ENCODE peak calls at places on chromosomes 12 and 14, in ten cellular contexts. I is stomach; K is hepatocyte; Z is HCT116; A is A549; M is CD8-positive, alpha-beta T cell; V is transverse colon; Q is Peyer's patch; N is thoracic aorta; R is WERI-Rb-1. Y is an unnamed sample.

GRCh38 chr12:90921536-90921935 is 33.4 kb downstream of the CCER1 start:
- DNase-seq in A (no peak), I (no peak), N (no peak), M (no peak), K (no peak), R (no peak), Q (no peak), Z (no peak), V (no peak), Y (no peak)

GRCh38 chr12:108914031-108914630 is 34.2 kb downstream of the DAO start:
- DNase-seq in K (no peak), A (no peak), M (no peak), N (no peak), Q (no peak), V (no peak), R (no peak), I (no peak), Z (no peak), Y (no peak)

GRCh38 chr14:62739647-62740046 is 305.6 kb downstream of the KCNH5 start:
- DNase-seq in Z (no peak), I (no peak), Q (no peak), R (no peak), M (no peak), A (no peak), K (no peak), V (no peak), N (no peak), Y (no peak)

GRCh38 chr12:78759387-78759786 is 105.2 kb upstream of the SYT1 start:
- DNase-seq in K (peak), A (no peak), N (no peak), M (no peak), R (no peak), V (no peak), I (no peak), Q (no peak), Z (no peak), Y (no peak)

GRCh38 chr14:85178869-85179268 is 351.1 kb upstream of the FLRT2 start:
- DNase-seq in V (no peak), R (no peak), K (no peak), M (no peak), N (no peak), Z (no peak), I (no peak), A (no peak), Q (no peak), Y (no peak)

GRCh38 chr12:24175281-24175680 is 225.8 kb upstream of the SOX5 start:
- DNase-seq in R (no peak), K (peak), M (no peak), N (no peak), I (no peak), A (no peak), V (peak), Q (no peak), Z (no peak), Y (no peak)

GRCh38 chr14:76882646-76883045 is 56.4 kb downstream of the LRRC74A start:
- DNase-seq in I (no peak), M (no peak), V (no peak), Z (no peak), R (no peak), A (no peak), K (no peak), N (no peak), Q (no peak), Y (no peak)

GRCh38 chr12:3256103-3256551 is 178.9 kb downstream of the TSPAN9 start:
- DNase-seq in A (no peak), Q (no peak), R (peak), Z (no peak), M (no peak), I (no peak), N (no peak), K (no peak), V (no peak), Y (no peak)

GRCh38 chr12:57549909-57550627 is at the start of gene KIF5A:
- DNase-seq in I (no peak), V (peak), Q (peak), M (peak), N (no peak), A (peak), R (peak), K (peak), Z (no peak), Y (peak)

GRCh38 chr14:85576161-85576560 is 46.2 kb downstream of the FLRT2 start:
- DNase-seq in M (no peak), A (no peak), R (no peak), Z (no peak), I (no peak), K (no peak), N (no peak), Q (no peak), V (no peak), Y (no peak)

GRCh38 chr12:15001733-15002471 is 29.1 kb downstream of the PDE6H start:
- DNase-seq in I (peak), Z (no peak), R (peak), V (peak), K (peak), Q (no peak), M (no peak), N (no peak), A (no peak), Y (no peak)

GRCh38 chr14:96253140-96253539 is 2.9 kb upstream of the BDKRB1 start:
- DNase-seq in V (no peak), A (peak), Z (no peak), Q (no peak), R (no peak), K (peak), I (no peak), M (no peak), N (no peak), Y (no peak)

GRCh38 chr12:124738636-124739467 is 124.8 kb downstream of the SCARB1 start:
- DNase-seq in Z (no peak), N (no peak), Q (no peak), R (no peak), A (no peak), K (peak), M (no peak), I (peak), V (no peak), Y (no peak)

GRCh38 chr12:124736115-124737039 is 127.3 kb downstream of the SCARB1 start:
- DNase-seq in R (no peak), K (no peak), Q (no peak), Z (no peak), M (no peak), V (no peak), N (no peak), I (no peak), A (no peak), Y (no peak)

GRCh38 chr12:124737772-124738635 is 125.7 kb downstream of the SCARB1 start:
- DNase-seq in K (no peak), M (no peak), I (no peak), A (no peak), V (no peak), R (no peak), N (no peak), Z (no peak), Q (no peak), Y (no peak)

GRCh38 chr12:124734224-124734788 is 129.4 kb downstream of the SCARB1 start:
- DNase-seq in R (peak), V (no peak), Q (no peak), Z (no peak), K (no peak), M (no peak), I (no peak), N (no peak), A (no peak), Y (peak)

GRCh38 chr12:124737040-124737419 is 126.6 kb downstream of the SCARB1 start:
- DNase-seq in M (no peak), A (no peak), R (no peak), Z (no peak), I (no peak), Q (no peak), N (no peak), K (no peak), V (no peak), Y (no peak)
- H3K4me3 ChIP-seq in M (no peak), A (no peak), R (no peak), Z (peak), I (no peak), Q (no peak), N (peak), K (no peak), V (no peak), Y (no peak)

DNA sequence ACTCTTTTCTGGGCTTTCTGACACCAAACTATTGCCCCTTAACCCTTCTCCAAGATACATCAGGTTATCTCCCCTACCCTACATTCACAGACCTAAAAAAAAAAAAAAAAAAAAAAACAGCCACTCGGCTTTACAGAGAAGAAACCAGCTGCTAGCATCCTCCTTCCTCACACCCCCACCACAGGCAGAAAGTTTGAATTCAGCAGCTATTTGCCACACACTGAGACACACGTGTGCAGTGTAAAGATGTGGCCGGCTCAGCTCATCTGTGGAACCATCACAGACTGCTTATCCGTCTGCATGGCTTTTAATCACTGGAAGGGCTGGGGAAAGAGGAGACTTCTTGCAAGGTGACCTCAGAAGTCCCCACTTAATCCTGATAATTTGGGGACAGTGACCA is 50.1 kb downstream of the VWF start:
- DNase-seq in Z (no peak), A (no peak), R (peak), K (no peak), M (peak), V (no peak), N (no peak), I (no peak), Q (no peak), Y (no peak)
- H3K27ac ChIP-seq in Z (no peak), A (no peak), R (no peak), K (no peak), M (no peak), V (no peak), N (no peak), I (peak), Q (no peak), Y (no peak)

GRCh38 chr14:75101491-75101890 is 25.4 kb downstream of the NEK9 start:
- DNase-seq in Q (no peak), Z (no peak), K (no peak), M (no peak), I (no peak), V (no peak), N (no peak), A (no peak), R (no peak), Y (no peak)

GRCh38 chr14:75098682-75099081 is 28.2 kb downstream of the NEK9 start:
- DNase-seq in R (no peak), K (no peak), M (no peak), I (no peak), N (no peak), V (no peak), Z (no peak), A (no peak), Q (no peak), Y (no peak)

GRCh38 chr14:75095690-75096089 is 26.2 kb downstream of the ZC2HC1C start:
- DNase-seq in R (no peak), V (no peak), Z (no peak), A (no peak), M (no peak), Q (no peak), I (no peak), N (no peak), K (no peak), Y (no peak)

GRCh38 chr14:75096959-75097358 is 27.5 kb downstream of the ZC2HC1C start:
- DNase-seq in A (no peak), I (no peak), N (no peak), Q (no peak), R (no peak), M (no peak), K (no peak), V (no peak), Z (no peak), Y (no peak)

DNA sequence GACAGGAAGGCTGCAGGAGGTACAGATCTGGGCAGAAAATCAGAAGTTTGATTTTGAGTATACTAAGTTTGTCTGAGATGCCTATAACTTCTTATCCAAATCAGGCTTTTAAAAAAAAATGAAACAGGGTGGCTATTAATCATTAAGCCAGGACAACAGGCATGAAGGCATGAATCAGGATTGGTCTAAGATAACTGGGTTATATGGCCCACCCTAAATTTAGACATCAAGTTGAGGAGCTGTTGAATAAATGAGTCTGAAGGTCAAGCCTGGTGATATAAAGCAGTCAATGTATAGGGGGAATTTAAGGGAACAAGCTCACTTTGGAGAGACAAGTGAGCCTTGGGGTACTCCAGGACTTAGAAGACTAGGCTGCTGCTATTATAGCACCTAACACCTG is 28.6 kb downstream of the NEK9 start:
- DNase-seq in N (no peak), K (peak), V (no peak), M (no peak), Z (no peak), I (no peak), Q (no peak), A (no peak), R (no peak), Y (no peak)
- H3K4me3 ChIP-seq in N (no peak), K (no peak), V (no peak), M (no peak), Z (no peak), I (no peak), Q (no peak), A (no peak), R (no peak), Y (no peak)

GRCh38 chr14:58965601-58966000 is 222.9 kb upstream of the DAAM1 start:
- DNase-seq in I (no peak), N (no peak), A (no peak), M (no peak), K (no peak), V (no peak), R (no peak), Q (no peak), Z (no peak), Y (no peak)

GRCh38 chr14:58966991-58967390 is 221.5 kb upstream of the DAAM1 start:
- DNase-seq in Z (no peak), M (no peak), I (no peak), V (no peak), A (no peak), K (no peak), N (no peak), R (no peak), Q (no peak), Y (peak)

GRCh38 chr14:58964598-58964928 is 223.9 kb upstream of the DAAM1 start:
- DNase-seq in M (no peak), Q (no peak), V (no peak), R (no peak), Z (no peak), A (no peak), K (no peak), N (no peak), I (no peak), Y (no peak)

GRCh38 chr14:58969951-58970751 is 218.3 kb upstream of the DAAM1 start:
- DNase-seq in Q (no peak), V (no peak), K (no peak), N (no peak), I (no peak), M (no peak), A (no peak), Z (no peak), R (no peak), Y (peak)
- H3K27ac ChIP-seq in Q (no peak), V (no peak), K (peak), N (no peak), I (no peak), M (no peak), A (no peak), Z (no peak), R (no peak), Y (no peak)